ENCODE peak calls at places on chromosomes 12 and 14, in four cellular contexts. U is MM.1S, K is heart right ventricle, S is neural progenitor cell. T is an unnamed sample.

GRCh38 chr14:99968156-99968920 is 96.9 kb upstream of the EVL start:
- DNase-seq in S (no peak), U (no peak), K (no peak), T (no peak)

GRCh38 chr12:55068416-55069010 is 48.7 kb downstream of the NEUROD4 start:
- DNase-seq in K (peak), U (peak), S (peak), T (peak)

GRCh38 chr12:89494411-89495231 is 30.0 kb downstream of the GALNT4 start:
- DNase-seq in S (no peak), U (no peak), K (no peak), T (peak)

GRCh38 chr14:91216731-91217226 is 27.7 kb downstream of the GPR68 start:
- DNase-seq in K (no peak), U (no peak), S (no peak), T (no peak)

GRCh38 chr12:6352198-6353173 is 10.6 kb upstream of the TNFRSF1A start:
- DNase-seq in U (no peak), K (no peak), S (no peak), T (no peak)

GRCh38 chr12:115979351-115979750 is 298.1 kb downstream of the MED13L start:
- DNase-seq in U (no peak), K (no peak), S (no peak), T (no peak)

GRCh38 chr12:23415180-23415579 is 534.3 kb downstream of the SOX5 start:
- DNase-seq in S (no peak), K (no peak), U (no peak), T (no peak)

GRCh38 chr12:76636141-76636692 is 76.6 kb upstream of the OSBPL8 start:
- DNase-seq in K (no peak), U (no peak), S (no peak), T (no peak)

GRCh38 chr12:51351913-51352532 is 5.5 kb upstream of the CELA1 start:
- DNase-seq in S (peak), U (no peak), K (peak), T (peak)

GRCh38 chr12:67040861-67041137 is 228.4 kb upstream of the CAND1 start:
- DNase-seq in U (no peak), S (no peak), K (no peak), T (no peak)

GRCh38 chr12:97306121-97306520 is 156.5 kb upstream of the RMST start:
- DNase-seq in S (no peak), K (no peak), U (peak), T (peak)

GRCh38 chr12:72273499-72273837 is 1.3 kb downstream of the TRHDE start:
- DNase-seq in U (no peak), K (no peak), S (peak), T (no peak)
- H3K4me3 ChIP-seq in U (no peak), K (no peak), S (peak), T (no peak)

GRCh38 chr12:131018808-131019397 is 65.2 kb downstream of the ADGRD1 start:
- DNase-seq in S (no peak), U (no peak), K (no peak), T (no peak)
- TF ChIP-seq CTCF in S (no peak), U (no peak), K (no peak), T (no peak)

DNA sequence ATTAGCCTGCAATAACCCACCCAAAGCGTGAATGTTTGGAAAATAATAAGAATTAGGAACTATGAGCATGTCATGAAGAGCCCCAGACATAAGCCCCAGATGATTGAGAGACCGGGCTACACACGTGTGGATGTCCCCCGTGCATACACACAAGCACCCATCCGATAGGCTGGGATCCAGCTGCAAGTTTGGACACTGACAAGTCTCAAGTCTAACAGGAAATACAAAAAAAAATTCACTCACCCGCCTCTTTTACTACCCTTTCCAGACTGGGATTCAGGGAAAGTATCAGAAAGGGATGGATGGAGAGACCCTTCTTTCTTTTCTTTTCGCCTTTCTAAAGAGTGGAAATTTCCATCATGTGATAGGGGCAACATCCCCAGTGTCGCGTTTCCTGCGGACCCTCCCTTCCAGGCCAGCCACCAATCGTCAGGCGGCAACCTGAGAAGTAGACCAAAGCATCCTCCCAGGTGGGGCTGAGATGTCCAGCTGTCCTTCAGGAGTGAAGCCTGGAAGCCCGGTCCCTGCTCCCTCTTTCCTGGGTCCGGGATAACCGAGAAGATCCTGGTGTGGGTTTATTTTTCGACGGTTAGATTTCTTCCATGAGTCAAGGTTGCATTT is 6.4 kb upstream of the SLC38A4 start:
- DNase-seq in U (no peak), S (peak), K (no peak), T (no peak)
- H3K4me3 ChIP-seq in U (no peak), S (peak), K (peak), T (no peak)

GRCh38 chr14:102878174-102878969 is 44.1 kb upstream of the AMN start:
- DNase-seq in K (no peak), S (no peak), U (no peak), T (no peak)
- TF ChIP-seq CTCF in K (no peak), S (no peak), U (no peak), T (no peak)

DNA sequence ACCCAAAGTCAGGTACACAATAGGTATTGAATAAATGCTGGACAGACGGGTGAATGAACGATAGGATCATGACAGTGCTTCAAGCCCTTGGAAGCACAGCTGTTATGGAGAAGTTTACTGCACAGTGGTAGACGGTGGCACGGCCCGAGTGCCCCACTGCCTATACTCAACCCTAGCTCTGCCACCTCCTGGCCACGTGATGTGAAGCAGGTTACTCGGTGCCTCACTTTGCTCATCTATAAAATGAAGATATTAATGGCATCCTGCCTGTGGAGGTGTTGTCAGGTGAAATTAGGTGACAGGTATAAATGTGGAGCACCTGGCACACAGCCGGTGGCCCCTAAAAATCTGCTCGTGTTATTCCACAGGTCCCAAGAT is 5.8 kb downstream of the ASB2 start:
- DNase-seq in K (no peak), U (peak), S (peak), T (peak)
- H3K4me3 ChIP-seq in K (peak), U (peak), S (no peak), T (peak)

GRCh38 chr14:106037380-106037779 is 511.0 kb downstream of the TMEM121 start:
- DNase-seq in K (no peak), U (no peak), S (no peak), T (no peak)
- TF ChIP-seq CTCF in K (no peak), U (no peak), S (no peak), T (no peak)

T was measured in GM12865.